ENCODE peak calls at places on chromosomes 1 and 21, in five cellular contexts. One of them, this sample, is unnamed.

GRCh38 chr1:177132141-177132540 is 32.4 kb downstream of the ASTN1 start:
- DNase-seq in SK-N-SH: no peak
- DNase-seq in neural progenitor cell: no peak
- DNase-seq in fibroblast of lung: no peak
- DNase-seq in colonic mucosa: no peak
- DNase-seq in this sample: no peak

GRCh38 chr1:42937141-42937696 is 21.4 kb downstream of the SLC2A1 start:
- DNase-seq in SK-N-SH: no peak
- DNase-seq in neural progenitor cell: no peak
- DNase-seq in fibroblast of lung: peak; percentile 66
- DNase-seq in colonic mucosa: peak; percentile 16
- DNase-seq in this sample: no peak

GRCh38 chr1:21779613-21780521 is 3.1 kb downstream of the USP48 start:
- DNase-seq in SK-N-SH: peak; percentile 36
- DNase-seq in neural progenitor cell: no peak
- DNase-seq in fibroblast of lung: no peak
- DNase-seq in colonic mucosa: no peak
- DNase-seq in this sample: no peak

GRCh38 chr1:180155202-180155682 is 573 bp downstream of the QSOX1 start:
- DNase-seq in SK-N-SH: no peak
- DNase-seq in neural progenitor cell: peak; percentile 37
- DNase-seq in fibroblast of lung: no peak
- DNase-seq in colonic mucosa: peak; percentile 47
- DNase-seq in this sample: no peak

GRCh38 chr1:162548170-162548569 is 13.4 kb upstream of the UAP1 start:
- DNase-seq in SK-N-SH: no peak
- DNase-seq in neural progenitor cell: no peak
- DNase-seq in fibroblast of lung: peak; percentile 64
- DNase-seq in colonic mucosa: peak; percentile 23
- DNase-seq in this sample: no peak

GRCh38 chr1:109790735-109791494 is 27.2 kb upstream of the EPS8L3 start:
- DNase-seq in SK-N-SH: no peak
- DNase-seq in neural progenitor cell: peak; percentile 34
- DNase-seq in fibroblast of lung: peak; percentile 67
- DNase-seq in colonic mucosa: peak; percentile 58
- DNase-seq in this sample: peak; percentile 84

GRCh38 chr21:18350216-18350615 is 53.4 kb downstream of the TMPRSS15 start:
- DNase-seq in SK-N-SH: no peak
- DNase-seq in neural progenitor cell: no peak
- DNase-seq in fibroblast of lung: peak; percentile 32
- DNase-seq in colonic mucosa: no peak
- DNase-seq in this sample: no peak

GRCh38 chr1:25109527-25109926 is 122.8 kb downstream of the SYF2 start:
- DNase-seq in SK-N-SH: no peak
- DNase-seq in neural progenitor cell: no peak
- DNase-seq in fibroblast of lung: no peak
- DNase-seq in colonic mucosa: no peak
- DNase-seq in this sample: no peak

GRCh38 chr21:8990326-8991087 is 1530.9 kb upstream of the TPTE start:
- DNase-seq in SK-N-SH: no peak
- DNase-seq in neural progenitor cell: no peak
- DNase-seq in fibroblast of lung: peak; percentile 49
- DNase-seq in colonic mucosa: no peak
- DNase-seq in this sample: no peak

GRCh38 chr1:192516776-192517297 is 58.7 kb upstream of the RGS1 start:
- DNase-seq in SK-N-SH: no peak
- DNase-seq in neural progenitor cell: peak; percentile 13
- DNase-seq in fibroblast of lung: peak; percentile 68
- DNase-seq in colonic mucosa: peak; percentile 30
- DNase-seq in this sample: no peak

GRCh38 chr1:177490240-177490639 is 319.5 kb downstream of the BRINP2 start:
- DNase-seq in SK-N-SH: no peak
- DNase-seq in neural progenitor cell: no peak
- DNase-seq in fibroblast of lung: no peak
- DNase-seq in colonic mucosa: no peak
- DNase-seq in this sample: no peak

GRCh38 chr1:109910123-109910962 is at the start of gene CSF1:
- DNase-seq in SK-N-SH: peak; percentile 87
- DNase-seq in neural progenitor cell: peak; percentile 81
- DNase-seq in fibroblast of lung: peak; percentile 84
- DNase-seq in colonic mucosa: peak; percentile 84
- DNase-seq in this sample: peak; percentile 95

GRCh38 chr1:169106921-169107672 is 607 bp downstream of the ATP1B1 start:
- DNase-seq in SK-N-SH: peak; percentile 59
- DNase-seq in neural progenitor cell: peak; percentile 61
- DNase-seq in fibroblast of lung: no peak
- DNase-seq in colonic mucosa: peak; percentile 38
- DNase-seq in this sample: peak; percentile 75

GRCh38 chr1:209076688-209077087 is 506.8 kb upstream of the CAMK1G start:
- DNase-seq in SK-N-SH: no peak
- DNase-seq in neural progenitor cell: no peak
- DNase-seq in fibroblast of lung: peak; percentile 12
- DNase-seq in colonic mucosa: no peak
- DNase-seq in this sample: no peak

GRCh38 chr1:244674446-244674845 is 21.5 kb downstream of the DESI2 start:
- DNase-seq in SK-N-SH: no peak
- DNase-seq in neural progenitor cell: no peak
- DNase-seq in fibroblast of lung: peak; percentile 82
- DNase-seq in colonic mucosa: no peak
- DNase-seq in this sample: no peak

GRCh38 chr1:110916669-110917306 is 43.8 kb downstream of the CD53 start:
- DNase-seq in SK-N-SH: no peak
- DNase-seq in neural progenitor cell: no peak
- DNase-seq in fibroblast of lung: peak; percentile 32
- DNase-seq in colonic mucosa: no peak
- DNase-seq in this sample: no peak

GRCh38 chr1:155961937-155962336 is 16.4 kb downstream of the ARHGEF2 start:
- DNase-seq in SK-N-SH: no peak
- DNase-seq in neural progenitor cell: no peak
- DNase-seq in fibroblast of lung: peak; percentile 98
- DNase-seq in colonic mucosa: no peak
- DNase-seq in this sample: peak; percentile 89

GRCh38 chr1:109773203-109773899 is 9.6 kb upstream of the EPS8L3 start:
- DNase-seq in SK-N-SH: peak; percentile 86
- DNase-seq in neural progenitor cell: peak; percentile 87
- DNase-seq in fibroblast of lung: peak; percentile 76
- DNase-seq in colonic mucosa: peak; percentile 87
- DNase-seq in this sample: peak; percentile 92

GRCh38 chr1:62906428-62906886 is 122.5 kb downstream of the ATG4C start:
- DNase-seq in SK-N-SH: peak; percentile 10
- DNase-seq in neural progenitor cell: peak; percentile 55
- DNase-seq in fibroblast of lung: no peak
- DNase-seq in colonic mucosa: no peak
- DNase-seq in this sample: no peak

GRCh38 chr21:26409735-26410134 is 163.4 kb downstream of the CYYR1 start:
- DNase-seq in SK-N-SH: peak; percentile 27
- DNase-seq in neural progenitor cell: no peak
- DNase-seq in fibroblast of lung: no peak
- DNase-seq in colonic mucosa: no peak
- DNase-seq in this sample: no peak

GRCh38 chr1:47432071-47433036 is 5.5 kb upstream of the FOXD2 start:
- DNase-seq in SK-N-SH: peak; percentile 82
- DNase-seq in neural progenitor cell: peak; percentile 94
- DNase-seq in fibroblast of lung: peak; percentile 56
- DNase-seq in colonic mucosa: peak; percentile 92
- DNase-seq in this sample: peak; percentile 87
- TF ChIP-seq CTCF in SK-N-SH: peak; percentile 85
- TF ChIP-seq CTCF in neural progenitor cell: peak; percentile 82
- TF ChIP-seq CTCF in fibroblast of lung: peak; percentile 78
- TF ChIP-seq CTCF in colonic mucosa: peak; percentile 79
- TF ChIP-seq CTCF in this sample: peak; percentile 69

DNA sequence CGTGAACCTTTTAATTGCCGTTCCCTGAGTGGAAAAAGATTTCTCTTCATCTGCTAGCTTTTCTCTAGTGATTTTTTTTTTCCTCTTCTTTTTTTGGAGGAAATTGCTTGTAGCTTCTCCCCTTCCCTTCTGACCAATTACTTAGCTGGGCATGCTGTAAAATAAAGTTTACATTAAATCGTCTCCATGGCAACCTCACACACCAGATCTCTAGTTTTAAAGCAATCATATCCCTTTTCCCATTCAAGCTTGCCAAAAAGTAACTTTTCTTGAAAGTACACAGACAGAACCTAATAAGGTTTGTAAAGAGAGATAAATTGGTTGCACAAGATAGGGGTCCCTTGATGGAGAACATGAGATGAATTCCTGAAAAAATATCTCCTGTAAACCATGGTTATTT is 32.5 kb upstream of the HTR1D start:
- DNase-seq in SK-N-SH: peak; percentile 33
- DNase-seq in neural progenitor cell: no peak
- DNase-seq in fibroblast of lung: no peak
- DNase-seq in colonic mucosa: no peak
- DNase-seq in this sample: no peak
- H3K9ac ChIP-seq in SK-N-SH: no peak overlapping the region
- H3K9ac ChIP-seq in neural progenitor cell: no peak overlapping the region
- H3K9ac ChIP-seq in fibroblast of lung: no peak overlapping the region
- H3K9ac ChIP-seq in colonic mucosa: no peak overlapping the region
- H3K9ac ChIP-seq in this sample: no peak overlapping the region

DNA sequence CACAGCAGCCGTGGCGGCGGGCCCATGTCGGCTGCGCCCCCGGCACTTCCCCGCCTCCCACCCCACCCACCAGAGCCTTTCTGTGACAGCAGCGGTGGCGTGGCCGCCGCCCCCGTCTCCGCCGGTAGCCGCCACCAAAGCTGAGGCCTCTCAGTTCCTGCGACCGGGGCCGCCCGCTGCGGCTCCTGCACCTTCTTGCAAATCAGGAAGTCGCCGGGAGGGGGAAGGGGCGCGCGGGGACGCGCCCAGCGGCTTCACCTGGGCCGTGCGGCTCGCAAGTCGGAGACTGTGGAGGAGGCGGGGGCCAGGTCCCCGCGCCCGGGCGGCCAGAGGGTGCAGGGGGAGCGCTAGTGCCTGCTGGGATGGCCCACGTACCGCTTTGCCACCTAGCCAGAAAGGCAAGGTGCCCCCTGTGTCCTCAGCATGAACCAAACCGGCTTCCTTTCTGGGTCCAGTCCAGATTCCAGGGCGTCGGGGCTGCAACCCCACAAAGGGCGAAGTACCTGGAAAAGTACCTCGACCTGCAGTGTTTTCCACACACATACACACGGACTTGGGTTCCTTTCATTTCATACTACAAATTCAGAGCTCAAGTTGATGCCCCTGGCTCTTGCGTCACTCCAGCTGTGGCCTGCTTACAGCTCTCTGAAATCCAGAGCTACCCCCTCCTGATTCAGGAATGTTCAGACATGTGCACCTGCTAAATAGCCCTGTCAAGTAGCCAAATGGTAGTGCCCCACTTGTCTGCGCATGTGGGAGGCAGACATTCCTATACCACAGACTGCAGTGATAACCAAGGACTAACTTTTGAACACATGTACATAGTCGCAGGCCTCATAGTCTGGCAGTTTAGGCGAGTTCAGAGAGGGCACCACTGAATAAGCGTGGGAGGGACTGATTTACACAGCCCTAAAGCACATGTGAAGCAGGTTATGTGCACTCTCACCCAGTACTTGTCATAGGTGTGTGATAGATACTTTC is at the start of gene DENND1B:
- DNase-seq in SK-N-SH: peak; percentile 70
- DNase-seq in neural progenitor cell: peak; percentile 80
- DNase-seq in fibroblast of lung: peak; percentile 88
- DNase-seq in colonic mucosa: peak; percentile 87
- DNase-seq in this sample: peak; percentile 95
- TF ChIP-seq CTCF in SK-N-SH: no peak
- TF ChIP-seq CTCF in neural progenitor cell: no peak
- TF ChIP-seq CTCF in fibroblast of lung: no peak
- TF ChIP-seq CTCF in colonic mucosa: no peak
- TF ChIP-seq CTCF in this sample: no peak

DNA sequence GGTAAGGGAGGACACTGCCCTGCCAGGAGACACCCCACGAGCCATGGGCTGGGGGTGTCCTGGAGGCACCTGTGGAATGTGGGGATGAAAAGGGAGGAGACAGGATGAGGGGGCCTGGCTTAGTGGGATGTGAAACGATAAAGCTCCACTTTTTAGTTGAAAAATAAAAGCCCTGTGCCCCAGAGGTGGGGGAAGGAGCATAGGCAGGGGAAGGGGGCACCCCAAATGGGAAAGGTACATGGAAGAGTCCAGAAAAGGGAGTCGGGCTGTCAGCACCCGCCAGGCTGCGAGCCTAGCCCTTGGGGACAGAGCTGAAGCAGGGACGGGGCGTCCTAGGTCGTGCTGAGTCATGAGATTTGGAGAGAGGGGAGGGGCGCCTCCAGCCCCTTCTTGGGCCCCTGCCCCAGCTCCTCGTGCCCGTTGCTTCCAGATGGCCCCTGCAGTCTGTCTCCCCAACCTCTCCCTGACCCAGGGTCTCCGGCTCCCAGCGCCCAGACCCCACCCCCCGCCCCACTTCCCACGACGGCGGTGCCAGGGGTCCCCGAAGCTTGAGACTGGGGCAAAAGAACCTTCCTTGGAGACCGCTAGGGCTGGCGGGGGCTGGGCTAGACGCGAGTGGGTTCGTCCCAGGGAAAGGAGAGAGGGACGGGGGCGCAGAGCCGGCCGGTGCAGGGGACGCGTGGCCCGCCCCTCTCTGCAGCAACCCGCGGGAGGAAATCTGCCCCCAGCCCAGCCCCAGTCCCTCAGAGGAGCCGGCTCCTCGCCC is 795 bp downstream of the SYT2 start:
- DNase-seq in SK-N-SH: peak; percentile 58
- DNase-seq in neural progenitor cell: peak; percentile 62
- DNase-seq in fibroblast of lung: no peak
- DNase-seq in colonic mucosa: no peak
- DNase-seq in this sample: no peak
- H3K9ac ChIP-seq in SK-N-SH: no peak overlapping the region
- H3K9ac ChIP-seq in neural progenitor cell: no peak overlapping the region
- H3K9ac ChIP-seq in fibroblast of lung: no peak overlapping the region
- H3K9ac ChIP-seq in colonic mucosa: no peak overlapping the region
- H3K9ac ChIP-seq in this sample: no peak overlapping the region

GRCh38 chr1:15176120-15176519 is 22.6 kb downstream of the TMEM51 start:
- DNase-seq in SK-N-SH: no peak
- DNase-seq in neural progenitor cell: no peak
- DNase-seq in fibroblast of lung: no peak
- DNase-seq in colonic mucosa: no peak
- DNase-seq in this sample: no peak
- TF ChIP-seq CTCF in SK-N-SH: no peak
- TF ChIP-seq CTCF in neural progenitor cell: no peak
- TF ChIP-seq CTCF in fibroblast of lung: no peak
- TF ChIP-seq CTCF in colonic mucosa: no peak
- TF ChIP-seq CTCF in this sample: no peak